ENCODE peak calls at places on chromosome 2, in six cellular contexts. One of them, this sample, is unnamed.

GRCh38 chr2:203987959-203988358 is 51.4 kb downstream of the ICOS start:
- DNase-seq in psoas muscle: no peak
- DNase-seq in fibroblast of mammary gland: no peak
- DNase-seq in heart right ventricle: no peak
- DNase-seq in left ventricle myocardium superior: no peak
- DNase-seq in OCI-M1: no peak
- DNase-seq in this sample: no peak

GRCh38 chr2:153871231-153872221 is at the start of gene GALNT13:
- DNase-seq in psoas muscle: peak; percentile 14
- DNase-seq in fibroblast of mammary gland: peak; percentile 81
- DNase-seq in heart right ventricle: peak; percentile 15
- DNase-seq in left ventricle myocardium superior: peak; percentile 58
- DNase-seq in OCI-M1: no peak
- DNase-seq in this sample: no peak

GRCh38 chr2:68426885-68427579 is 40.1 kb downstream of the FBXO48 start:
- DNase-seq in psoas muscle: no peak
- DNase-seq in fibroblast of mammary gland: no peak
- DNase-seq in heart right ventricle: no peak
- DNase-seq in left ventricle myocardium superior: no peak
- DNase-seq in OCI-M1: no peak
- DNase-seq in this sample: no peak

GRCh38 chr2:17429130-17429529 is 89.1 kb downstream of the RAD51AP2 start:
- DNase-seq in psoas muscle: no peak
- DNase-seq in fibroblast of mammary gland: peak; percentile 5
- DNase-seq in heart right ventricle: no peak
- DNase-seq in left ventricle myocardium superior: no peak
- DNase-seq in OCI-M1: no peak
- DNase-seq in this sample: no peak

GRCh38 chr2:42359304-42359749 is 1.7 kb downstream of the COX7A2L start:
- DNase-seq in psoas muscle: no peak
- DNase-seq in fibroblast of mammary gland: no peak
- DNase-seq in heart right ventricle: no peak
- DNase-seq in left ventricle myocardium superior: no peak
- DNase-seq in OCI-M1: peak; percentile 63
- DNase-seq in this sample: no peak

GRCh38 chr2:219775506-219775905 is 148.1 kb downstream of the SLC4A3 start:
- DNase-seq in psoas muscle: no peak
- DNase-seq in fibroblast of mammary gland: no peak
- DNase-seq in heart right ventricle: no peak
- DNase-seq in left ventricle myocardium superior: no peak
- DNase-seq in OCI-M1: no peak
- DNase-seq in this sample: no peak

GRCh38 chr2:21291281-21291825 is 167.6 kb downstream of the TDRD15 start:
- DNase-seq in psoas muscle: no peak
- DNase-seq in fibroblast of mammary gland: no peak
- DNase-seq in heart right ventricle: no peak
- DNase-seq in left ventricle myocardium superior: no peak
- DNase-seq in OCI-M1: no peak
- DNase-seq in this sample: no peak

GRCh38 chr2:112692914-112693313 is 27.9 kb upstream of the NT5DC4 start:
- DNase-seq in psoas muscle: no peak
- DNase-seq in fibroblast of mammary gland: no peak
- DNase-seq in heart right ventricle: no peak
- DNase-seq in left ventricle myocardium superior: no peak
- DNase-seq in OCI-M1: no peak
- DNase-seq in this sample: no peak

GRCh38 chr2:62475172-62476011 is 30.6 kb downstream of the TMEM17 start:
- DNase-seq in psoas muscle: no peak
- DNase-seq in fibroblast of mammary gland: no peak
- DNase-seq in heart right ventricle: no peak
- DNase-seq in left ventricle myocardium superior: peak; percentile 39
- DNase-seq in OCI-M1: no peak
- DNase-seq in this sample: no peak

GRCh38 chr2:72989770-72990556 is 72.6 kb downstream of the EMX1 start:
- DNase-seq in psoas muscle: no peak
- DNase-seq in fibroblast of mammary gland: peak; percentile 90
- DNase-seq in heart right ventricle: peak; percentile 41
- DNase-seq in left ventricle myocardium superior: peak; percentile 72
- DNase-seq in OCI-M1: no peak
- DNase-seq in this sample: no peak

GRCh38 chr2:241354668-241355658 is 1.1 kb upstream of the FARP2 start:
- DNase-seq in psoas muscle: peak; percentile 85
- DNase-seq in fibroblast of mammary gland: peak; percentile 79
- DNase-seq in heart right ventricle: peak; percentile 89
- DNase-seq in left ventricle myocardium superior: peak; percentile 94
- DNase-seq in OCI-M1: peak; percentile 79
- DNase-seq in this sample: peak; percentile 72

GRCh38 chr2:3628241-3628679 is 29.7 kb upstream of the ALLC start:
- DNase-seq in psoas muscle: no peak
- DNase-seq in fibroblast of mammary gland: no peak
- DNase-seq in heart right ventricle: no peak
- DNase-seq in left ventricle myocardium superior: no peak
- DNase-seq in OCI-M1: no peak
- DNase-seq in this sample: no peak

GRCh38 chr2:9674931-9675330 is 44.1 kb upstream of the YWHAQ start:
- DNase-seq in psoas muscle: no peak
- DNase-seq in fibroblast of mammary gland: no peak
- DNase-seq in heart right ventricle: no peak
- DNase-seq in left ventricle myocardium superior: no peak
- DNase-seq in OCI-M1: no peak
- DNase-seq in this sample: no peak

GRCh38 chr2:27808984-27809383 is 37.5 kb downstream of the MRPL33 start:
- DNase-seq in psoas muscle: no peak
- DNase-seq in fibroblast of mammary gland: no peak
- DNase-seq in heart right ventricle: no peak
- DNase-seq in left ventricle myocardium superior: no peak
- DNase-seq in OCI-M1: no peak
- DNase-seq in this sample: no peak

GRCh38 chr2:69222984-69223658 is 163.9 kb downstream of the GFPT1 start:
- DNase-seq in psoas muscle: peak; percentile 48
- DNase-seq in fibroblast of mammary gland: peak; percentile 76
- DNase-seq in heart right ventricle: peak; percentile 67
- DNase-seq in left ventricle myocardium superior: peak; percentile 74
- DNase-seq in OCI-M1: no peak
- DNase-seq in this sample: no peak

GRCh38 chr2:238498691-238499295 is 72.1 kb downstream of the ASB1 start:
- DNase-seq in psoas muscle: no peak
- DNase-seq in fibroblast of mammary gland: no peak
- DNase-seq in heart right ventricle: no peak
- DNase-seq in left ventricle myocardium superior: no peak
- DNase-seq in OCI-M1: no peak
- DNase-seq in this sample: no peak

GRCh38 chr2:45259547-45260160 is 250.4 kb upstream of the SIX2 start:
- DNase-seq in psoas muscle: no peak
- DNase-seq in fibroblast of mammary gland: no peak
- DNase-seq in heart right ventricle: no peak
- DNase-seq in left ventricle myocardium superior: no peak
- DNase-seq in OCI-M1: no peak
- DNase-seq in this sample: no peak

GRCh38 chr2:10332402-10333246 is 29.9 kb downstream of the HPCAL1 start:
- DNase-seq in psoas muscle: no peak
- DNase-seq in fibroblast of mammary gland: no peak
- DNase-seq in heart right ventricle: no peak
- DNase-seq in left ventricle myocardium superior: no peak
- DNase-seq in OCI-M1: peak; percentile 84
- DNase-seq in this sample: no peak

GRCh38 chr2:2808551-2809058 is 477.5 kb upstream of the MYT1L start:
- DNase-seq in psoas muscle: no peak
- DNase-seq in fibroblast of mammary gland: no peak
- DNase-seq in heart right ventricle: no peak
- DNase-seq in left ventricle myocardium superior: no peak
- DNase-seq in OCI-M1: no peak
- DNase-seq in this sample: no peak

GRCh38 chr2:240891492-240892340 is 4.2 kb downstream of the MAB21L4 start:
- DNase-seq in psoas muscle: no peak
- DNase-seq in fibroblast of mammary gland: no peak
- DNase-seq in heart right ventricle: peak; percentile 3
- DNase-seq in left ventricle myocardium superior: no peak
- DNase-seq in OCI-M1: no peak
- DNase-seq in this sample: no peak

GRCh38 chr2:71277536-71278103 is 50.7 kb upstream of the PAIP2B start:
- DNase-seq in psoas muscle: peak; percentile 64
- DNase-seq in fibroblast of mammary gland: peak; percentile 1
- DNase-seq in heart right ventricle: peak; percentile 64
- DNase-seq in left ventricle myocardium superior: peak; percentile 82
- DNase-seq in OCI-M1: peak; percentile 73
- DNase-seq in this sample: peak; percentile 6

GRCh38 chr2:196247979-196248286 is 76.6 kb upstream of the STK17B start:
- DNase-seq in psoas muscle: no peak
- DNase-seq in fibroblast of mammary gland: no peak
- DNase-seq in heart right ventricle: no peak
- DNase-seq in left ventricle myocardium superior: no peak
- DNase-seq in OCI-M1: no peak
- DNase-seq in this sample: no peak

GRCh38 chr2:44955593-44956449 is 14.3 kb downstream of the SIX3 start:
- DNase-seq in psoas muscle: peak; percentile 77
- DNase-seq in fibroblast of mammary gland: peak; percentile 72
- DNase-seq in heart right ventricle: peak; percentile 79
- DNase-seq in left ventricle myocardium superior: peak; percentile 83
- DNase-seq in OCI-M1: peak; percentile 84
- DNase-seq in this sample: peak; percentile 28

GRCh38 chr2:74052732-74053712 is 68.3 kb downstream of the TET3 start:
- DNase-seq in psoas muscle: no peak
- DNase-seq in fibroblast of mammary gland: no peak
- DNase-seq in heart right ventricle: no peak
- DNase-seq in left ventricle myocardium superior: no peak
- DNase-seq in OCI-M1: no peak
- DNase-seq in this sample: no peak

GRCh38 chr2:112301171-112301584 is 25.8 kb downstream of the ZC3H6 start:
- DNase-seq in psoas muscle: no peak
- DNase-seq in fibroblast of mammary gland: no peak
- DNase-seq in heart right ventricle: no peak
- DNase-seq in left ventricle myocardium superior: no peak
- DNase-seq in OCI-M1: peak; percentile 12
- DNase-seq in this sample: no peak

GRCh38 chr2:2524340-2524941 is 193.4 kb upstream of the MYT1L start:
- DNase-seq in psoas muscle: no peak
- DNase-seq in fibroblast of mammary gland: no peak
- DNase-seq in heart right ventricle: no peak
- DNase-seq in left ventricle myocardium superior: no peak
- DNase-seq in OCI-M1: no peak
- DNase-seq in this sample: no peak

GRCh38 chr2:83784920-83785319 is 674.2 kb downstream of the SUCLG1 start:
- DNase-seq in psoas muscle: no peak
- DNase-seq in fibroblast of mammary gland: no peak
- DNase-seq in heart right ventricle: no peak
- DNase-seq in left ventricle myocardium superior: no peak
- DNase-seq in OCI-M1: peak; percentile 51
- DNase-seq in this sample: no peak